ENCODE peak calls at places on chromosomes 11 and 22, in seven cellular contexts. One of them, this sample, is unnamed.

GRCh38 chr11:67368621-67369020 is 4.8 kb downstream of the CLCF1 start:
- DNase-seq in bronchial epithelial cell: no peak
- DNase-seq in T-helper 1 cell: no peak
- DNase-seq in activated CD8-positive, alpha-beta memory T cell treated with anti-CD3 and anti-CD28 coated beads for 1 hour: no peak
- DNase-seq in choroid plexus epithelial cell: no peak
- DNase-seq in C1 segment of cervical spinal cord: no peak
- DNase-seq in GM13976: no peak
- DNase-seq in this sample: no peak

GRCh38 chr11:65424200-65425104 is 1.9 kb downstream of the NEAT1 start:
- DNase-seq in bronchial epithelial cell: peak
- DNase-seq in T-helper 1 cell: no peak
- DNase-seq in activated CD8-positive, alpha-beta memory T cell treated with anti-CD3 and anti-CD28 coated beads for 1 hour: no peak
- DNase-seq in choroid plexus epithelial cell: peak
- DNase-seq in C1 segment of cervical spinal cord: peak
- DNase-seq in GM13976: peak
- DNase-seq in this sample: peak

GRCh38 chr11:1939006-1939626 is 8.0 kb upstream of the MRPL23 start:
- DNase-seq in bronchial epithelial cell: no peak
- DNase-seq in T-helper 1 cell: no peak
- DNase-seq in activated CD8-positive, alpha-beta memory T cell treated with anti-CD3 and anti-CD28 coated beads for 1 hour: no peak
- DNase-seq in choroid plexus epithelial cell: no peak
- DNase-seq in C1 segment of cervical spinal cord: no peak
- DNase-seq in GM13976: peak
- DNase-seq in this sample: no peak

GRCh38 chr11:115330693-115331482 is 173.3 kb downstream of the CADM1 start:
- DNase-seq in bronchial epithelial cell: no peak
- DNase-seq in T-helper 1 cell: no peak
- DNase-seq in activated CD8-positive, alpha-beta memory T cell treated with anti-CD3 and anti-CD28 coated beads for 1 hour: no peak
- DNase-seq in choroid plexus epithelial cell: no peak
- DNase-seq in C1 segment of cervical spinal cord: no peak
- DNase-seq in GM13976: no peak
- DNase-seq in this sample: no peak

GRCh38 chr11:132866783-132867545 is 665.3 kb downstream of the OPCML start:
- DNase-seq in bronchial epithelial cell: peak
- DNase-seq in T-helper 1 cell: no peak
- DNase-seq in activated CD8-positive, alpha-beta memory T cell treated with anti-CD3 and anti-CD28 coated beads for 1 hour: no peak
- DNase-seq in choroid plexus epithelial cell: peak
- DNase-seq in C1 segment of cervical spinal cord: peak
- DNase-seq in GM13976: no peak
- DNase-seq in this sample: no peak

GRCh38 chr11:63768232-63769043 is at the start of gene ZFTA:
- DNase-seq in bronchial epithelial cell: no peak
- DNase-seq in T-helper 1 cell: peak
- DNase-seq in activated CD8-positive, alpha-beta memory T cell treated with anti-CD3 and anti-CD28 coated beads for 1 hour: peak
- DNase-seq in choroid plexus epithelial cell: peak
- DNase-seq in C1 segment of cervical spinal cord: peak
- DNase-seq in GM13976: peak
- DNase-seq in this sample: peak

GRCh38 chr22:28903080-28903479 is 19.7 kb downstream of the ZNRF3 start:
- DNase-seq in bronchial epithelial cell: no peak
- DNase-seq in T-helper 1 cell: no peak
- DNase-seq in activated CD8-positive, alpha-beta memory T cell treated with anti-CD3 and anti-CD28 coated beads for 1 hour: no peak
- DNase-seq in choroid plexus epithelial cell: peak
- DNase-seq in C1 segment of cervical spinal cord: no peak
- DNase-seq in GM13976: no peak
- DNase-seq in this sample: no peak

GRCh38 chr11:61923166-61924015 is 6.0 kb upstream of the RAB3IL1 start:
- DNase-seq in bronchial epithelial cell: no peak
- DNase-seq in T-helper 1 cell: no peak
- DNase-seq in activated CD8-positive, alpha-beta memory T cell treated with anti-CD3 and anti-CD28 coated beads for 1 hour: no peak
- DNase-seq in choroid plexus epithelial cell: peak
- DNase-seq in C1 segment of cervical spinal cord: no peak
- DNase-seq in GM13976: no peak
- DNase-seq in this sample: no peak

GRCh38 chr22:36386351-36386899 is 1.3 kb downstream of the MYH9 start:
- DNase-seq in bronchial epithelial cell: no peak
- DNase-seq in T-helper 1 cell: no peak
- DNase-seq in activated CD8-positive, alpha-beta memory T cell treated with anti-CD3 and anti-CD28 coated beads for 1 hour: no peak
- DNase-seq in choroid plexus epithelial cell: no peak
- DNase-seq in C1 segment of cervical spinal cord: peak
- DNase-seq in GM13976: peak
- DNase-seq in this sample: no peak

GRCh38 chr11:84857746-84858145 is 769.4 kb downstream of the DLG2 start:
- DNase-seq in bronchial epithelial cell: peak
- DNase-seq in T-helper 1 cell: no peak
- DNase-seq in activated CD8-positive, alpha-beta memory T cell treated with anti-CD3 and anti-CD28 coated beads for 1 hour: no peak
- DNase-seq in choroid plexus epithelial cell: no peak
- DNase-seq in C1 segment of cervical spinal cord: no peak
- DNase-seq in GM13976: no peak
- DNase-seq in this sample: no peak

GRCh38 chr11:78049348-78049747 is 14.3 kb upstream of the THRSP start:
- DNase-seq in bronchial epithelial cell: no peak
- DNase-seq in T-helper 1 cell: no peak
- DNase-seq in activated CD8-positive, alpha-beta memory T cell treated with anti-CD3 and anti-CD28 coated beads for 1 hour: no peak
- DNase-seq in choroid plexus epithelial cell: no peak
- DNase-seq in C1 segment of cervical spinal cord: no peak
- DNase-seq in GM13976: no peak
- DNase-seq in this sample: no peak

GRCh38 chr11:132427611-132428010 is 1057.2 kb downstream of the NTM start:
- DNase-seq in bronchial epithelial cell: peak
- DNase-seq in T-helper 1 cell: no peak
- DNase-seq in activated CD8-positive, alpha-beta memory T cell treated with anti-CD3 and anti-CD28 coated beads for 1 hour: no peak
- DNase-seq in choroid plexus epithelial cell: peak
- DNase-seq in C1 segment of cervical spinal cord: no peak
- DNase-seq in GM13976: no peak
- DNase-seq in this sample: no peak

GRCh38 chr11:2511421-2512369 is 66.9 kb downstream of the KCNQ1 start:
- DNase-seq in bronchial epithelial cell: no peak
- DNase-seq in T-helper 1 cell: no peak
- DNase-seq in activated CD8-positive, alpha-beta memory T cell treated with anti-CD3 and anti-CD28 coated beads for 1 hour: no peak
- DNase-seq in choroid plexus epithelial cell: no peak
- DNase-seq in C1 segment of cervical spinal cord: no peak
- DNase-seq in GM13976: peak
- DNase-seq in this sample: no peak

GRCh38 chr11:101321222-101321621 is 191.6 kb upstream of the PGR start:
- DNase-seq in bronchial epithelial cell: peak
- DNase-seq in T-helper 1 cell: no peak
- DNase-seq in activated CD8-positive, alpha-beta memory T cell treated with anti-CD3 and anti-CD28 coated beads for 1 hour: no peak
- DNase-seq in choroid plexus epithelial cell: no peak
- DNase-seq in C1 segment of cervical spinal cord: no peak
- DNase-seq in GM13976: no peak
- DNase-seq in this sample: no peak

GRCh38 chr11:117202386-117203068 is 3.4 kb downstream of the TAGLN start:
- DNase-seq in bronchial epithelial cell: no peak
- DNase-seq in T-helper 1 cell: no peak
- DNase-seq in activated CD8-positive, alpha-beta memory T cell treated with anti-CD3 and anti-CD28 coated beads for 1 hour: no peak
- DNase-seq in choroid plexus epithelial cell: no peak
- DNase-seq in C1 segment of cervical spinal cord: no peak
- DNase-seq in GM13976: peak
- DNase-seq in this sample: no peak

GRCh38 chr11:128039140-128040021 is 548.0 kb downstream of the ETS1 start:
- DNase-seq in bronchial epithelial cell: peak
- DNase-seq in T-helper 1 cell: peak
- DNase-seq in activated CD8-positive, alpha-beta memory T cell treated with anti-CD3 and anti-CD28 coated beads for 1 hour: peak
- DNase-seq in choroid plexus epithelial cell: peak
- DNase-seq in C1 segment of cervical spinal cord: no peak
- DNase-seq in GM13976: no peak
- DNase-seq in this sample: peak

GRCh38 chr11:86940122-86940777 is 14.9 kb downstream of the FZD4 start:
- DNase-seq in bronchial epithelial cell: peak
- DNase-seq in T-helper 1 cell: no peak
- DNase-seq in activated CD8-positive, alpha-beta memory T cell treated with anti-CD3 and anti-CD28 coated beads for 1 hour: no peak
- DNase-seq in choroid plexus epithelial cell: peak
- DNase-seq in C1 segment of cervical spinal cord: no peak
- DNase-seq in GM13976: no peak
- DNase-seq in this sample: no peak

GRCh38 chr22:17773606-17774205 is 563 bp downstream of the BID start:
- DNase-seq in bronchial epithelial cell: peak
- DNase-seq in T-helper 1 cell: peak
- DNase-seq in activated CD8-positive, alpha-beta memory T cell treated with anti-CD3 and anti-CD28 coated beads for 1 hour: peak
- DNase-seq in choroid plexus epithelial cell: peak
- DNase-seq in C1 segment of cervical spinal cord: peak
- DNase-seq in GM13976: peak
- DNase-seq in this sample: peak

GRCh38 chr11:134205729-134206128 is 18.0 kb downstream of the NCAPD3 start:
- DNase-seq in bronchial epithelial cell: no peak
- DNase-seq in T-helper 1 cell: no peak
- DNase-seq in activated CD8-positive, alpha-beta memory T cell treated with anti-CD3 and anti-CD28 coated beads for 1 hour: no peak
- DNase-seq in choroid plexus epithelial cell: no peak
- DNase-seq in C1 segment of cervical spinal cord: no peak
- DNase-seq in GM13976: no peak
- DNase-seq in this sample: no peak

GRCh38 chr11:124276081-124276480 is 19.9 kb downstream of the OR8G5 start:
- DNase-seq in bronchial epithelial cell: no peak
- DNase-seq in T-helper 1 cell: no peak
- DNase-seq in activated CD8-positive, alpha-beta memory T cell treated with anti-CD3 and anti-CD28 coated beads for 1 hour: no peak
- DNase-seq in choroid plexus epithelial cell: peak
- DNase-seq in C1 segment of cervical spinal cord: no peak
- DNase-seq in GM13976: no peak
- DNase-seq in this sample: no peak

GRCh38 chr11:255176-255575 is 18.4 kb downstream of the PSMD13 start:
- DNase-seq in bronchial epithelial cell: no peak
- DNase-seq in T-helper 1 cell: no peak
- DNase-seq in activated CD8-positive, alpha-beta memory T cell treated with anti-CD3 and anti-CD28 coated beads for 1 hour: no peak
- DNase-seq in choroid plexus epithelial cell: peak
- DNase-seq in C1 segment of cervical spinal cord: no peak
- DNase-seq in GM13976: no peak
- DNase-seq in this sample: no peak